ENCODE peak calls at places on chromosomes 7 and 10, in five cellular contexts. Z, J, U, R and W are unnamed samples.

GRCh38 chr7:157947504-157947903 is 610.7 kb downstream of the DNAJB6 start:
- DNase-seq in Z (no peak), J (no peak), U (no peak), R (no peak), W (no peak)

GRCh38 chr7:51251292-51251691 is 65.3 kb downstream of the COBL start:
- DNase-seq in Z (peak; percentile 40), J (no peak), U (no peak), R (no peak), W (no peak)

GRCh38 chr10:59991661-59992060 is 85.3 kb upstream of the CCDC6 start:
- DNase-seq in Z (peak; percentile 3), J (peak; percentile 87), U (no peak), R (no peak), W (peak; percentile 59)

GRCh38 chr10:132133449-132134291 is 53.1 kb upstream of the DPYSL4 start:
- DNase-seq in Z (no peak), J (no peak), U (peak; percentile 35), R (no peak), W (no peak)

GRCh38 chr7:44157116-44158059 is 16.3 kb upstream of the MYL7 start:
- DNase-seq in Z (no peak), J (no peak), U (no peak), R (no peak), W (no peak)

GRCh38 chr7:771241-772004 is 44.3 kb upstream of the PRKAR1B start:
- DNase-seq in Z (no peak), J (no peak), U (peak; percentile 85), R (no peak), W (no peak)

GRCh38 chr7:94276797-94277196 is 117.9 kb upstream of the COL1A2 start:
- DNase-seq in Z (peak; percentile 52), J (peak; percentile 9), U (no peak), R (no peak), W (peak; percentile 54)

GRCh38 chr10:69250041-69250440 is 28.3 kb upstream of the HK1 start:
- DNase-seq in Z (no peak), J (no peak), U (no peak), R (no peak), W (no peak)

GRCh38 chr10:129966831-129967578 is 2.9 kb upstream of the EBF3 start:
- DNase-seq in Z (no peak), J (no peak), U (no peak), R (no peak), W (no peak)

GRCh38 chr7:87216701-87217508 is 2.6 kb downstream of the TMEM243 start:
- DNase-seq in Z (peak; percentile 97), J (no peak), U (no peak), R (no peak), W (no peak)